ENCODE peak calls at places on chromosomes 13 and 19, in six cellular contexts. E, O, C, G, S and D are unnamed samples.

GRCh38 chr13:111981446-111982165 is 85.3 kb upstream of the SOX1 start:
- DNase-seq in E (no peak), O (no peak), C (no peak), G (no peak), S (no peak), D (no peak)

GRCh38 chr19:42225718-42226292 is 5.7 kb downstream of the ZNF526 start:
- DNase-seq in E (no peak), O (no peak), C (no peak), G (no peak), S (no peak), D (no peak)

GRCh38 chr13:40452741-40453665 is 213.4 kb downstream of the FOXO1 start:
- DNase-seq in E (no peak), O (no peak), C (no peak), G (no peak), S (no peak), D (no peak)

GRCh38 chr13:32267836-32268439 is 47.2 kb downstream of the ZAR1L start:
- DNase-seq in E (peak; percentile 57), O (peak; percentile 19), C (peak; percentile 11), G (peak; percentile 61), S (no peak), D (no peak)

GRCh38 chr19:49775742-49776370 is 9.1 kb downstream of the AP2A1 start:
- DNase-seq in E (no peak), O (no peak), C (peak; percentile 88), G (no peak), S (no peak), D (no peak)

GRCh38 chr19:9644472-9644871 is 23.4 kb upstream of the ZNF561 start:
- DNase-seq in E (no peak), O (no peak), C (no peak), G (no peak), S (no peak), D (no peak)

GRCh38 chr19:55902080-55902751 is 29.9 kb downstream of the NLRP13 start:
- DNase-seq in E (no peak), O (no peak), C (no peak), G (no peak), S (no peak), D (no peak)

GRCh38 chr13:24271611-24272451 is 37.5 kb upstream of the C1QTNF9 start:
- DNase-seq in E (peak; percentile 70), O (peak; percentile 41), C (no peak), G (peak; percentile 72), S (peak; percentile 93), D (peak; percentile 84)

GRCh38 chr19:58338825-58339558 is 12.2 kb downstream of the ZSCAN22 start:
- DNase-seq in E (no peak), O (no peak), C (peak; percentile 37), G (no peak), S (no peak), D (no peak)

GRCh38 chr13:90485441-90485840 is 862.0 kb upstream of the MIR17HG start:
- DNase-seq in E (no peak), O (no peak), C (no peak), G (no peak), S (no peak), D (no peak)

GRCh38 chr19:36986601-36987000 is 70.5 kb downstream of the ZNF568 start:
- DNase-seq in E (no peak), O (no peak), C (no peak), G (no peak), S (no peak), D (no peak)

GRCh38 chr13:61024046-61024445 is 391.6 kb downstream of the PCDH20 start:
- DNase-seq in E (no peak), O (no peak), C (no peak), G (no peak), S (no peak), D (no peak)

GRCh38 chr13:48093588-48093987 is 1.3 kb downstream of the MED4 start:
- DNase-seq in E (no peak), O (no peak), C (no peak), G (no peak), S (no peak), D (no peak)

GRCh38 chr19:13016628-13017305 is 21.5 kb downstream of the NFIX start:
- DNase-seq in E (no peak), O (no peak), C (peak; percentile 53), G (no peak), S (no peak), D (no peak)

GRCh38 chr13:29704648-29705047 is 109.2 kb upstream of the SLC7A1 start:
- DNase-seq in E (no peak), O (no peak), C (no peak), G (no peak), S (no peak), D (no peak)

GRCh38 chr19:29682236-29682895 is 17.1 kb downstream of the PLEKHF1 start:
- DNase-seq in E (no peak), O (no peak), C (no peak), G (no peak), S (peak; percentile 74), D (no peak)

GRCh38 chr19:35738021-35738886 is 4.0 kb downstream of the IGFLR1 start:
- DNase-seq in E (no peak), O (no peak), C (no peak), G (no peak), S (no peak), D (no peak)

GRCh38 chr19:3670796-3671679 is 29.2 kb downstream of the PIP5K1C start:
- DNase-seq in E (peak; percentile 30), O (peak; percentile 77), C (peak; percentile 84), G (peak; percentile 68), S (no peak), D (peak; percentile 93)

GRCh38 chr13:111283457-111283856 is 37.0 kb upstream of the TEX29 start:
- DNase-seq in E (no peak), O (no peak), C (no peak), G (no peak), S (no peak), D (no peak)

GRCh38 chr13:46062190-46062589 is 9.6 kb upstream of the ZC3H13 start:
- DNase-seq in E (no peak), O (no peak), C (no peak), G (no peak), S (no peak), D (no peak)

GRCh38 chr13:110301606-110302131 is 5.3 kb downstream of the COL4A1 start:
- DNase-seq in E (no peak), O (no peak), C (no peak), G (no peak), S (no peak), D (peak; percentile 72)

GRCh38 chr13:31797154-31797775 is 57.9 kb downstream of the RXFP2 start:
- DNase-seq in E (no peak), O (no peak), C (no peak), G (no peak), S (no peak), D (no peak)

GRCh38 chr13:39855236-39855635 is 199.8 kb downstream of the COG6 start:
- DNase-seq in E (no peak), O (no peak), C (no peak), G (no peak), S (no peak), D (no peak)

GRCh38 chr19:19551862-19552192 is 13.8 kb downstream of the CILP2 start:
- DNase-seq in E (no peak), O (no peak), C (no peak), G (no peak), S (no peak), D (no peak)

GRCh38 chr13:34300559-34300958 is 482.6 kb downstream of the RFC3 start:
- DNase-seq in E (no peak), O (no peak), C (no peak), G (no peak), S (no peak), D (no peak)

GRCh38 chr13:110869805-110870706 is 44.8 kb downstream of the ANKRD10 start:
- DNase-seq in E (peak; percentile 79), O (no peak), C (peak; percentile 79), G (peak; percentile 74), S (peak; percentile 78), D (peak; percentile 96)

GRCh38 chr19:8609210-8610040 is 1.1 kb downstream of the ADAMTS10 start:
- DNase-seq in E (peak; percentile 30), O (no peak), C (peak; percentile 31), G (peak; percentile 34), S (no peak), D (peak; percentile 84)
- TF ChIP-seq POLR2AphosphoS5 in E (no peak), O (no peak), C (no peak), G (no peak), S (peak; percentile 3), D (peak; percentile 65)

GRCh38 chr19:4714016-4714415 is 9.6 kb downstream of the DPP9 start:
- DNase-seq in E (no peak), O (no peak), C (no peak), G (no peak), S (no peak), D (no peak)

GRCh38 chr19:4715529-4716221 is 8.0 kb downstream of the DPP9 start:
- DNase-seq in E (peak; percentile 90), O (no peak), C (no peak), G (peak; percentile 38), S (no peak), D (no peak)

GRCh38 chr19:4712771-4713170 is 10.9 kb downstream of the DPP9 start:
- DNase-seq in E (no peak), O (no peak), C (no peak), G (no peak), S (no peak), D (no peak)

GRCh38 chr19:4711211-4711610 is 12.4 kb downstream of the DPP9 start:
- DNase-seq in E (no peak), O (no peak), C (no peak), G (no peak), S (no peak), D (no peak)

DNA sequence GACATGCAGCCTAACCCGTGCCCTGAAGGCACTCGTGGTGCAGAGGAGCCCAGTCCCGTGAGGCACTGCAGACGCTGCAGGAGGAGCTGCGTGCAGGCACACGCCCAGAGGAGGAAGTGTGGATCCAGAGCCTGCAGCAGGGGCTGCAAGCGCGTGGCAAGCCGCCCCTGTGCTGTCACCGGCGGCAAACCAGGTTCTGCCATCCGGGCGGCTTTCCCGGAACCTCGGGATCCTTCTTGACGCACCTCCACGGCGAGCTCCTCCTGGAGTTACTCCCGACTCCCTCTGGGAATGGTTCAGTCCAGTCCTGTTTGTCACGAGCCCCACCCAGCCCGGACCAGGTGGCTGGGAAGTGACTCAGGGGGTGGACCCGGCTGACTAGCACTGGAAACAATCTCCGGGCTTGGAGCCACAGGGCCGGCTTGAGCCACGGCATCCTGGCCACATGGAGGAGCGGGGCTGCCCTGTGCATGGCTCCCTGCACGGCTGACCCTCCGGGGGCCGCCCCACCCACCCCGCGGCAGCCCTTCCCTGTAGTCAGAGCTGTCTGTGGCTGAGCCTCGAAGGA is 10.2 kb downstream of the DPP9 start:
- DNase-seq in E (peak; percentile 96), O (no peak), C (no peak), G (peak; percentile 93), S (no peak), D (peak; percentile 96)
- TF ChIP-seq POLR2A in E (no peak), O (no peak), C (no peak), G (peak; percentile 30), S (no peak), D (no peak)

DNA sequence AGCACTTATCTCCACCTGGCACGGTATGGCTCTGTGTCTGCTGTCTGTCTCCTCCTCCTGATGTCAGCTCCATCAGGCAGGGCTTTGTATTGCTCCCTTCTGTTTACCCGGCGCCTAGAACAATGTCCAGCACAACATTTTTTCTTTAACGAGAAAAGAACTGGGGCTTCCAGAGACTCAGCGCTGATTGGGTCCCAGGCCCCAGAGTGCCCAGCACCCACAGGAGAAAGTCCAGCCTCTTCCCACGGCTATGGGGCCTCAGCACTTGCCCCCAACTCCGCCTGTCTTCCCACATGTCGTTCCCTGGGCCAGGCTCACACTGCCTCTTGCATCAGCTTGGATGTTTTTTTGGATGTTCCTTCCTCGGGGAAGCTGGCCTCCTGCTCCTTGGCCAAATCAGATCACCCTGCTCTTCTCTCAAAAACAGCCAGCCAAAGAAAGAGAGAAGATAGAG is 6.9 kb downstream of the MYPOP start:
- DNase-seq in E (no peak), O (no peak), C (no peak), G (no peak), S (no peak), D (no peak)
- TF ChIP-seq POLR2AphosphoS5 in E (no peak), O (no peak), C (no peak), G (no peak), S (no peak), D (no peak)

GRCh38 chr19:6501740-6502648 is at the start of gene TUBB4A:
- DNase-seq in E (no peak), O (peak; percentile 70), C (peak; percentile 86), G (peak; percentile 28), S (peak; percentile 86), D (no peak)
- TF ChIP-seq POLR2A in E (no peak), O (no peak), C (no peak), G (no peak), S (no peak), D (no peak)